ENCODE peak calls at places on chromosomes 3 and 15, in six cellular contexts. W is endothelial cell, U is neural progenitor cell, K is neural crest cell, V is fibroblast of pulmonary artery, I is HFFc6. M is an unnamed sample.

GRCh38 chr15:73889725-73890124 is 16.4 kb downstream of the TBC1D21 start:
- DNase-seq in W (no peak), U (no peak), K (no peak), V (no peak), I (no peak), M (no peak)

GRCh38 chr3:122688996-122689395 is 8.4 kb downstream of the PARP14 start:
- DNase-seq in W (no peak), U (no peak), K (no peak), V (no peak), I (peak; percentile 9), M (no peak)

GRCh38 chr15:43514241-43515057 is 3.0 kb upstream of the MAP1A start:
- DNase-seq in W (no peak), U (peak; percentile 69), K (peak; percentile 18), V (peak; percentile 26), I (no peak), M (no peak)

GRCh38 chr3:39064646-39065045 is 12.8 kb downstream of the WDR48 start:
- DNase-seq in W (no peak), U (no peak), K (no peak), V (no peak), I (peak; percentile 63), M (no peak)

GRCh38 chr3:56192001-56192400 is 276.3 kb downstream of the ERC2 start:
- DNase-seq in W (no peak), U (no peak), K (no peak), V (no peak), I (no peak), M (no peak)

GRCh38 chr3:111782943-111783342 is 76.1 kb upstream of the PHLDB2 start:
- DNase-seq in W (no peak), U (no peak), K (no peak), V (no peak), I (no peak), M (no peak)

GRCh38 chr3:31997500-31997899 is 15.9 kb downstream of the ZNF860 start:
- DNase-seq in W (no peak), U (no peak), K (no peak), V (peak; percentile 22), I (no peak), M (no peak)

GRCh38 chr3:149534671-149535394 is 60.3 kb downstream of the TM4SF4 start:
- DNase-seq in W (no peak), U (no peak), K (no peak), V (peak; percentile 35), I (peak; percentile 50), M (no peak)

GRCh38 chr3:131735121-131735520 is 232.3 kb upstream of the MRPL3 start:
- DNase-seq in W (no peak), U (no peak), K (no peak), V (peak; percentile 2), I (peak; percentile 74), M (no peak)

GRCh38 chr3:153835540-153835939 is 285.6 kb upstream of the ARHGEF26 start:
- DNase-seq in W (no peak), U (no peak), K (no peak), V (no peak), I (no peak), M (no peak)

GRCh38 chr15:68672781-68673205 is 94.0 kb downstream of the CORO2B start:
- DNase-seq in W (no peak), U (peak; percentile 68), K (no peak), V (peak; percentile 26), I (no peak), M (no peak)

GRCh38 chr3:52090620-52091468 is 34.5 kb upstream of the DUSP7 start:
- DNase-seq in W (no peak), U (peak; percentile 44), K (no peak), V (no peak), I (no peak), M (no peak)

GRCh38 chr3:146306024-146306423 is 55.1 kb upstream of the PLSCR4 start:
- DNase-seq in W (no peak), U (no peak), K (no peak), V (no peak), I (no peak), M (no peak)

GRCh38 chr3:177284383-177284881 is 87.2 kb upstream of the TBL1XR1 start:
- DNase-seq in W (no peak), U (peak; percentile 48), K (peak; percentile 6), V (peak; percentile 54), I (no peak), M (no peak)

GRCh38 chr3:119849126-119849525 is 67.2 kb downstream of the NR1I2 start:
- DNase-seq in W (no peak), U (no peak), K (no peak), V (no peak), I (no peak), M (no peak)

GRCh38 chr15:56985871-56986270 is 67.4 kb downstream of the TCF12 start:
- DNase-seq in W (no peak), U (no peak), K (no peak), V (no peak), I (no peak), M (no peak)

GRCh38 chr3:113241292-113242033 is 30.1 kb downstream of the BOC start:
- DNase-seq in W (no peak), U (peak; percentile 75), K (peak; percentile 69), V (peak; percentile 22), I (no peak), M (no peak)

DNA sequence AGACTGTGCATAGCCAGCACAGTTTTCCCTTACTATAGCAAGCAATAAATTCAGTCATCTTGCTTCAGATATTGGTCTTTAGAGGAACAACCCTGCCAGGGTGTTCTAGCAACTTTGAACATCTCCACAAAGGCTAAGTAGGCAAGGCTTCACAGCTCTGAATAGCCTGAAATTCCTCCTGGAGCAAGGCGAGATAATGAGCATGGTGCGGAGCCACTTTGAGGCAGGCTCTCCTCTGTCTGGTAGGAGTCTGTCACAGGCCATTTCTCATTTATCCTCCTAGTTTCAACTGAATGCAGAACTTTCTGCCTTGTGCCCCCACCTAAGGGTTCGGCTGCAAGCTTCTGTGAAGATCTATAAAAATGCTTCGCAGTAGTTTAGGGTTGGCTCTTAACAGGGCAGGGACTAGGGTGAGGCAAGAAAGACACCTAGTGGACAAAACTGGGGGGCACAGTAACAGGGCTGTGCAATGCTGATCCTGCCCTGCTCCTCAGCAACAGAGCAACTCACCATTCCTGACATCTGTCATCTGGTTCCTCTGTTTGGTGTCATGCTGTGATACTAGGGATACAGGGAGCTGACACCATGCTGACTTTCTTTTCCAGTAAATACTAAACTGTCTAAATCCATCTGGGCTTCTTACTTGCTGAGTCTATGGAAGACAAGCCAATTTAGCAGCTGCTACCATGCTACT is 16.6 kb upstream of the EHHADH start:
- DNase-seq in W (peak; percentile 56), U (peak; percentile 64), K (peak; percentile 28), V (peak; percentile 45), I (peak; percentile 46), M (no peak)
- TF ChIP-seq CTCF in W (peak; percentile 33), U (peak; percentile 69), K (peak; percentile 60), V (peak; percentile 62), I (peak; percentile 81), M (no peak)

DNA sequence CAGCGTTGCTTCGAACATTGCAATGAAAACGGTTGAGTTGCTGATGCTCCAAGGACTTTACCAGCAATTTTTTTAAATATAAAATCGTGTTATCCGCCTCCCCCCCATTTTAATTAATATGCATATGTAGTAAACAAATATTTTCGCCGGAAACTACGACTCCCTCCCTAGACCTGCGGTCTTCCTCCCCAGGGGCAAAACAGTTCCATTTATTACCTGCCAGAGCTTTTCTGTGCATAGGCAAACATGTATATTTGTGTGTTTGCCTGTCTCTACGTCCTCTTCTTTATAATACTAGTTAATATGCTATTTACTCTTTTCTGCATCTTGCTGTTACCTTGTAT is 593 bp upstream of the RSL24D1 start:
- DNase-seq in W (no peak), U (no peak), K (no peak), V (no peak), I (no peak), M (no peak)
- TF ChIP-seq CTCF in W (no peak), U (no peak), K (no peak), V (no peak), I (no peak), M (no peak)

GRCh38 chr3:128285925-128286275 is 132.6 kb downstream of the EEFSEC start:
- DNase-seq in W (no peak), U (no peak), K (no peak), V (no peak), I (no peak), M (no peak)
- TF ChIP-seq CTCF in W (no peak), U (no peak), K (no peak), V (no peak), I (no peak), M (no peak)

GRCh38 chr3:72320911-72321385 is 527.3 kb downstream of the SHQ1 start:
- DNase-seq in W (no peak), U (no peak), K (no peak), V (no peak), I (no peak), M (no peak)
- TF ChIP-seq CTCF in W (no peak), U (no peak), K (no peak), V (no peak), I (no peak), M (no peak)

DNA sequence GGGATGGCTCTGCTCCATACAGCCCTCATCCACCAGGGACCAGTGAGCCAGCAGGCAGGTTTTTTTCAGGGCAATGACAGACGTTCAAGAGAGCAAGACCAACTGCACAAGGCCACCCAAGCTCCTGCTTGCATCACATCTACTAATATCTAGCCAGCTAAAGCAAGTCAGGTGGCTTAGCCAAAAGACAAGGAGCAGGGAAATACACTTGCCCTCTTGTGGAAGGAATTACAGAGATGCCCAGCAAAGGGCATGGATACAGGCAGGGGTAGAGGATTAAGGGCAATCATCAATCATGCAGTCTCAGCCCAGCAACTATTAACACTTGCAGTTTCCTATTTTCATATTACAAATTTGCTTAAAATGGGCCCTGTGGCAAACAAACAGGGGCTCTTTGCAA is 81.5 kb upstream of the NTRK3 start:
- DNase-seq in W (no peak), U (peak; percentile 21), K (no peak), V (no peak), I (no peak), M (no peak)
- TF ChIP-seq CTCF in W (no peak), U (peak; percentile 21), K (no peak), V (no peak), I (peak; percentile 57), M (no peak)

GRCh38 chr3:114378760-114379159 is 84.9 kb downstream of the TIGIT start:
- DNase-seq in W (no peak), U (no peak), K (no peak), V (no peak), I (no peak), M (no peak)
- TF ChIP-seq CTCF in W (no peak), U (no peak), K (no peak), V (no peak), I (no peak), M (no peak)

GRCh38 chr3:137809523-137809922 is 45.4 kb downstream of the SOX14 start:
- DNase-seq in W (no peak), U (no peak), K (no peak), V (no peak), I (no peak), M (no peak)
- TF ChIP-seq CTCF in W (no peak), U (no peak), K (no peak), V (no peak), I (no peak), M (no peak)

DNA sequence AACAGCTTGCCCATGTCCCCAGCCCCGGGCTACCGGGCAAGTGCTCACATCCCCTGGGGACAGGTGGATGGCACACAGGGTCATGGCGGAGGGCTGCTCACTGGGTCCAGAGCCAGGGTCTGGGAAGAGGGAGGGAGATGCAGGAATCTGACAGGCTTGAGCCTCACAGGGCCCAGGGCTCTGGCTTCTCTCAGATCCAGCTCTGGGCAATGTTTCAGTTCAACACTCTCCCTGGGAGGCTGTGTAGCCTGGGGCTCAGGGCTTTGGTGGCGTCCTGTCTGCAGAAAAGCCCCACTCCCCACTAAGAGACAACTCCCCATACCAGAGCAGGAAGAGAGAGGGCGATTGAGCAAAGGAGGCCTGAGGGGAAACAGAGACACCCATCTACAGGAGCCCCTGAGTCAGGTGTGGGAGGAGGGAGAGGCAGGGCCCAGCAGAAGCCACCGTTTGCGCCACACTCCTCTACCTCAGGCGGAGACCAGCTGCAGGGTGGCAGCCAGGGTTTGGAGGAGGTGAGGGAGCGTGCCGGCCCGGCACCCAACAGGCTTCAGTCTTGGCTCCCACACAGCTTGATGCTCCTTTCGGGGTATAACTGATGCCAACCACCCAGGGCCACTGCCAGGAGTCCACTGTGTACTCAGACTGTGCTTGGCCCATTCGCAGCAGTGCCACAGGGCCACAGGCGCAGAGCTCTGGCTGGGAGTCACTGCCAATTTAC is 16.8 kb upstream of the SRP14 start:
- DNase-seq in W (no peak), U (no peak), K (no peak), V (no peak), I (no peak), M (no peak)
- TF ChIP-seq CTCF in W (no peak), U (no peak), K (no peak), V (no peak), I (no peak), M (no peak)

M was measured in natural killer cell.